ENCODE peak calls at places on chromosome 3, in eight cellular contexts. G is CD4-positive, alpha-beta T cell; L is effector CD4-positive, alpha-beta T cell; C is occipital lobe; U is GM13977; I is NCI-H146; H is EL; F is activated naive CD8-positive, alpha-beta T cell treated with anti-CD3 and anti-CD28 coated beads, Interleukin-2, amount 50 U/mL, for 24 hours. P is an unnamed sample.

GRCh38 chr3:189308594-189308993 is 136.8 kb downstream of the TPRG1 start:
- DNase-seq in G (no peak), L (no peak), C (no peak), U (no peak), I (no peak), H (no peak), F (no peak), P (no peak)

GRCh38 chr3:64244011-64244942 is 19.0 kb upstream of the PRICKLE2 start:
- DNase-seq in G (no peak), L (no peak), C (no peak), U (no peak), I (no peak), H (peak), F (no peak), P (no peak)

GRCh38 chr3:113405180-113405579 is 36.1 kb downstream of the CFAP44 start:
- DNase-seq in G (no peak), L (no peak), C (no peak), U (no peak), I (no peak), H (peak), F (no peak), P (no peak)

GRCh38 chr3:53719796-53720195 is 126.4 kb downstream of the CHDH start:
- DNase-seq in G (no peak), L (no peak), C (no peak), U (no peak), I (no peak), H (no peak), F (no peak), P (no peak)

GRCh38 chr3:157416347-157417087 is 20.1 kb upstream of the PTX3 start:
- DNase-seq in G (no peak), L (no peak), C (no peak), U (no peak), I (no peak), H (no peak), F (no peak), P (no peak)

GRCh38 chr3:43540625-43541024 is 81.2 kb downstream of the ANO10 start:
- DNase-seq in G (no peak), L (no peak), C (no peak), U (no peak), I (no peak), H (peak), F (no peak), P (no peak)

GRCh38 chr3:156725706-156726105 is 51.3 kb downstream of the TIPARP start:
- DNase-seq in G (no peak), L (no peak), C (no peak), U (no peak), I (peak), H (no peak), F (no peak), P (peak)

GRCh38 chr3:66622756-66623452 is 122.1 kb upstream of the LRIG1 start:
- DNase-seq in G (no peak), L (no peak), C (no peak), U (no peak), I (no peak), H (no peak), F (no peak), P (no peak)

GRCh38 chr3:13524979-13525669 is 23.8 kb upstream of the FBLN2 start:
- DNase-seq in G (no peak), L (no peak), C (no peak), U (no peak), I (no peak), H (no peak), F (no peak), P (no peak)

GRCh38 chr3:42265059-42265991 is 660 bp downstream of the CCK start:
- DNase-seq in G (no peak), L (no peak), C (no peak), U (peak), I (no peak), H (no peak), F (no peak), P (no peak)

GRCh38 chr3:194688207-194688711 is 2.6 kb downstream of the FAM43A start:
- DNase-seq in G (no peak), L (no peak), C (no peak), U (peak), I (no peak), H (peak), F (peak), P (peak)

GRCh38 chr3:138569090-138569489 is 25.0 kb downstream of the CEP70 start:
- DNase-seq in G (no peak), L (no peak), C (no peak), U (no peak), I (no peak), H (peak), F (no peak), P (no peak)

GRCh38 chr3:53140575-53141467 is 10.6 kb upstream of the RFT1 start:
- DNase-seq in G (no peak), L (no peak), C (no peak), U (peak), I (no peak), H (peak), F (no peak), P (no peak)

GRCh38 chr3:158093526-158093925 is 12.7 kb downstream of the SHOX2 start:
- DNase-seq in G (no peak), L (no peak), C (no peak), U (no peak), I (no peak), H (no peak), F (no peak), P (no peak)

GRCh38 chr3:46429250-46429649 is 22.2 kb downstream of the CCRL2 start:
- DNase-seq in G (no peak), L (no peak), C (no peak), U (no peak), I (no peak), H (no peak), F (no peak), P (no peak)

GRCh38 chr3:170132335-170132734 is 49.2 kb downstream of the PHC3 start:
- DNase-seq in G (no peak), L (no peak), C (no peak), U (no peak), I (no peak), H (no peak), F (peak), P (no peak)

GRCh38 chr3:86814321-86814720 is 176.6 kb downstream of the VGLL3 start:
- DNase-seq in G (no peak), L (no peak), C (no peak), U (no peak), I (no peak), H (peak), F (no peak), P (no peak)

GRCh38 chr3:121752261-121752660 is 2.7 kb upstream of the GOLGB1 start:
- DNase-seq in G (no peak), L (no peak), C (no peak), U (no peak), I (no peak), H (no peak), F (no peak), P (no peak)

GRCh38 chr3:187223799-187224198 is 26.5 kb downstream of the RTP1 start:
- DNase-seq in G (no peak), L (no peak), C (no peak), U (no peak), I (no peak), H (peak), F (no peak), P (no peak)

GRCh38 chr3:15812183-15812582 is 14.4 kb upstream of the ANKRD28 start:
- DNase-seq in G (no peak), L (no peak), C (no peak), U (no peak), I (peak), H (peak), F (no peak), P (no peak)

GRCh38 chr3:186534113-186534669 is 10.0 kb downstream of the CRYGS start:
- DNase-seq in G (no peak), L (peak), C (no peak), U (peak), I (no peak), H (no peak), F (peak), P (no peak)

P was measured in stomach.